ENCODE peak calls at places on chromosomes 1 and 21, in seven cellular contexts. M is left ventricle myocardium inferior, F is GM10248, I is astrocyte of the spinal cord, X is psoas muscle, R is T1000, O is progenitor cell of endocrine pancreas. Q is an unnamed sample.

GRCh38 chr1:159091547-159092397 is 15.2 kb upstream of the AIM2 start:
- DNase-seq in M (no peak), F (no peak), I (peak; percentile 75), X (no peak), R (no peak), O (no peak), Q (peak; percentile 71)

GRCh38 chr1:125087691-125088090 is 3902.9 kb downstream of the SRGAP2C start:
- DNase-seq in M (no peak), F (no peak), I (no peak), X (no peak), R (no peak), O (no peak), Q (no peak)

GRCh38 chr1:12121212-12122000 is 45.4 kb upstream of the TNFRSF1B start:
- DNase-seq in M (no peak), F (no peak), I (no peak), X (no peak), R (no peak), O (no peak), Q (no peak)

GRCh38 chr1:180309338-180309737 is 79.3 kb downstream of the LHX4 start:
- DNase-seq in M (no peak), F (no peak), I (peak; percentile 63), X (no peak), R (no peak), O (no peak), Q (peak; percentile 97)

GRCh38 chr1:89358287-89358893 is 5.5 kb upstream of the GBP6 start:
- DNase-seq in M (peak; percentile 73), F (peak; percentile 51), I (peak; percentile 74), X (peak; percentile 66), R (peak; percentile 27), O (peak; percentile 52), Q (peak; percentile 71)

GRCh38 chr1:168291222-168291824 is 10.6 kb downstream of the TBX19 start:
- DNase-seq in M (no peak), F (no peak), I (no peak), X (no peak), R (no peak), O (no peak), Q (no peak)

GRCh38 chr1:212743901-212744475 is 44.3 kb upstream of the BATF3 start:
- DNase-seq in M (no peak), F (no peak), I (no peak), X (no peak), R (no peak), O (no peak), Q (peak; percentile 73)

GRCh38 chr1:81225769-81226602 is 574.7 kb upstream of the ADGRL2 start:
- DNase-seq in M (no peak), F (no peak), I (no peak), X (no peak), R (no peak), O (no peak), Q (no peak)

GRCh38 chr1:27045973-27046558 is 33.4 kb upstream of the TENT5B start:
- DNase-seq in M (peak; percentile 74), F (peak; percentile 76), I (peak; percentile 52), X (peak; percentile 71), R (peak; percentile 53), O (peak; percentile 68), Q (peak; percentile 62)

GRCh38 chr1:198264271-198264670 is 107.5 kb downstream of the NEK7 start:
- DNase-seq in M (no peak), F (no peak), I (no peak), X (no peak), R (no peak), O (no peak), Q (no peak)

GRCh38 chr1:112508242-112509004 is at the start of gene WNT2B:
- DNase-seq in M (no peak), F (peak; percentile 68), I (no peak), X (peak; percentile 33), R (peak; percentile 26), O (no peak), Q (no peak)

GRCh38 chr1:240833057-240833456 is 221.1 kb upstream of the GREM2 start:
- DNase-seq in M (no peak), F (no peak), I (no peak), X (no peak), R (no peak), O (no peak), Q (no peak)

GRCh38 chr1:235779770-235780169 is 86.9 kb downstream of the LYST start:
- DNase-seq in M (no peak), F (no peak), I (no peak), X (no peak), R (no peak), O (no peak), Q (no peak)

GRCh38 chr1:45458894-45459293 is 32.1 kb downstream of the TESK2 start:
- DNase-seq in M (no peak), F (no peak), I (no peak), X (no peak), R (no peak), O (no peak), Q (no peak)

GRCh38 chr1:50350868-50351267 is 72.4 kb downstream of the DMRTA2 start:
- DNase-seq in M (no peak), F (no peak), I (no peak), X (no peak), R (no peak), O (no peak), Q (no peak)

GRCh38 chr1:51600954-51601353 is 15.9 kb upstream of the OSBPL9 start:
- DNase-seq in M (no peak), F (no peak), I (no peak), X (no peak), R (no peak), O (no peak), Q (no peak)

GRCh38 chr1:52368383-52369172 is 2.6 kb upstream of the CC2D1B start:
- DNase-seq in M (peak; percentile 31), F (peak; percentile 69), I (peak; percentile 45), X (peak; percentile 44), R (peak; percentile 6), O (peak; percentile 64), Q (peak; percentile 25)

GRCh38 chr1:59046730-59047157 is 250.2 kb upstream of the FGGY start:
- DNase-seq in M (no peak), F (peak; percentile 79), I (no peak), X (no peak), R (no peak), O (no peak), Q (no peak)

GRCh38 chr21:21367583-21367982 is 369.4 kb downstream of the NCAM2 start:
- DNase-seq in M (no peak), F (no peak), I (no peak), X (no peak), R (no peak), O (no peak), Q (no peak)

GRCh38 chr21:41598561-41599511 is 90.9 kb upstream of the TMPRSS2 start:
- DNase-seq in M (no peak), F (no peak), I (no peak), X (no peak), R (no peak), O (no peak), Q (no peak)

GRCh38 chr1:226216056-226216455 is 7.4 kb upstream of the MIXL1 start:
- DNase-seq in M (no peak), F (no peak), I (no peak), X (no peak), R (no peak), O (no peak), Q (no peak)

Q was measured in renal cortical epithelial cell.